ENCODE peak calls at places on chromosomes 1 and 21, in four cellular contexts. C, Y, K and O are unnamed samples.

GRCh38 chr1:107820797-107821196 is 144.2 kb downstream of the VAV3 start:
- DNase-seq in C (no peak), Y (no peak), K (no peak), O (no peak)

GRCh38 chr1:21680918-21681317 is 11.8 kb upstream of the RAP1GAP start:
- DNase-seq in C (no peak), Y (no peak), K (peak; percentile 22), O (no peak)

GRCh38 chr1:2972879-2973575 is 48.2 kb upstream of the ACTRT2 start:
- DNase-seq in C (no peak), Y (no peak), K (no peak), O (peak; percentile 83)

GRCh38 chr1:181135462-181135781 is 46.9 kb downstream of the IER5 start:
- DNase-seq in C (peak; percentile 38), Y (no peak), K (no peak), O (no peak)

GRCh38 chr21:34962586-34963222 is 86.4 kb downstream of the RUNX1 start:
- DNase-seq in C (no peak), Y (no peak), K (no peak), O (no peak)

GRCh38 chr1:209900734-209901133 is 37.3 kb upstream of the SYT14 start:
- DNase-seq in C (no peak), Y (no peak), K (peak; percentile 93), O (no peak)

GRCh38 chr1:85617582-85618237 is 37.1 kb downstream of the CCN1 start:
- DNase-seq in C (no peak), Y (no peak), K (peak; percentile 69), O (no peak)

GRCh38 chr1:180631766-180632325 is at the start of gene XPR1:
- DNase-seq in C (peak; percentile 99), Y (peak; percentile 100), K (peak; percentile 94), O (peak; percentile 98)

GRCh38 chr1:115326419-115326818 is 11.6 kb downstream of the NGF start:
- DNase-seq in C (no peak), Y (no peak), K (no peak), O (no peak)

GRCh38 chr1:159076753-159077656 is at the start of gene AIM2:
- DNase-seq in C (peak; percentile 78), Y (no peak), K (peak; percentile 4), O (no peak)

GRCh38 chr1:91647061-91647460 is 146.4 kb downstream of the CDC7 start:
- DNase-seq in C (no peak), Y (no peak), K (no peak), O (no peak)

GRCh38 chr1:67479146-67479891 is 49.1 kb upstream of the SERBP1 start:
- DNase-seq in C (no peak), Y (no peak), K (peak; percentile 28), O (no peak)

GRCh38 chr1:167249702-167250101 is 29.0 kb downstream of the POU2F1 start:
- DNase-seq in C (no peak), Y (no peak), K (no peak), O (no peak)

GRCh38 chr1:170001266-170001665 is 73.2 kb downstream of the KIFAP3 start:
- DNase-seq in C (no peak), Y (no peak), K (no peak), O (no peak)

GRCh38 chr1:156051011-156051725 is 2.4 kb downstream of the UBQLN4 start:
- DNase-seq in C (no peak), Y (no peak), K (no peak), O (no peak)

GRCh38 chr1:161872506-161872905 is 106.4 kb downstream of the ATF6 start:
- DNase-seq in C (no peak), Y (no peak), K (no peak), O (no peak)

GRCh38 chr1:152001631-152002584 is 8.2 kb upstream of the S100A10 start:
- DNase-seq in C (peak; percentile 82), Y (peak; percentile 76), K (peak; percentile 96), O (peak; percentile 93)

GRCh38 chr1:1173061-1173792 is 453 bp upstream of the TTLL10 start:
- DNase-seq in C (no peak), Y (peak; percentile 1), K (no peak), O (no peak)

GRCh38 chr1:228293393-228293792 is 85.5 kb downstream of the OBSCN start:
- DNase-seq in C (no peak), Y (no peak), K (no peak), O (no peak)

GRCh38 chr1:180130651-180131050 is 24.0 kb upstream of the QSOX1 start:
- DNase-seq in C (no peak), Y (no peak), K (no peak), O (no peak)

GRCh38 chr1:179083533-179083932 is 1.7 kb downstream of the TOR3A start:
- DNase-seq in C (peak; percentile 38), Y (no peak), K (no peak), O (no peak)

GRCh38 chr1:36304521-36304920 is 1.6 kb upstream of the SH3D21 start:
- DNase-seq in C (peak; percentile 32), Y (no peak), K (no peak), O (no peak)

GRCh38 chr1:2112280-2112701 is 62.1 kb downstream of the PRKCZ start:
- DNase-seq in C (no peak), Y (no peak), K (no peak), O (no peak)

DNA sequence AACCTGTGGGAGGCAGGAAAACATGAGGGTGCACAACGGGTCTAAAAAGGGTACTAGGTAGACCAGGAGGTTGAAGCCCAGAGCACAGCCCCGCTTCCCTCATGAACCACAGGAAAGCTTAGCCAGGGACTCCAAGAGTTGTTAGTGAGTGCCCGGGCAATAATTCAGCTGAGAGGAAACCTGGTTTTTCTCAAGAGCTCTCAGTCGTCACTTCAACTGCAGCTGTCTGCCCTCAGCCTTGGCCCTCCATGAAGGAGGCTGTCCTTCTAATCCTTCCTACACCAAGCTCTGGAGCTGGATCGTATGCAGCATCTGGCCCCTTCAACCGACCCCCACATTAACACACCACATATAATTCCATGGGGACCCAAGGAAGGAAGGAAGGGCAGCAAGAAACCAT is 77.0 kb upstream of the BACE2 start:
- DNase-seq in C (no peak), Y (no peak), K (no peak), O (no peak)
- TF ChIP-seq CTCF in C (no peak), Y (no peak), K (no peak), O (no peak)

GRCh38 chr1:24909388-24909898 is 20.6 kb downstream of the RUNX3 start:
- DNase-seq in C (no peak), Y (peak; percentile 79), K (peak; percentile 75), O (no peak)
- TF ChIP-seq CTCF in C (peak; percentile 62), Y (peak; percentile 70), K (peak; percentile 61), O (peak; percentile 53)

GRCh38 chr1:154320882-154321608 is at the start of gene AQP10:
- DNase-seq in C (no peak), Y (no peak), K (no peak), O (no peak)
- TF ChIP-seq CTCF in C (peak; percentile 24), Y (no peak), K (no peak), O (no peak)

GRCh38 chr1:177329871-177330270 is 159.1 kb downstream of the BRINP2 start:
- DNase-seq in C (no peak), Y (no peak), K (no peak), O (no peak)

GRCh38 chr1:177338376-177338775 is 167.6 kb downstream of the BRINP2 start:
- DNase-seq in C (no peak), Y (no peak), K (no peak), O (no peak)

GRCh38 chr1:177340601-177341067 is 169.9 kb downstream of the BRINP2 start:
- DNase-seq in C (no peak), Y (no peak), K (no peak), O (no peak)

GRCh38 chr1:177334276-177334675 is 163.5 kb downstream of the BRINP2 start:
- DNase-seq in C (no peak), Y (no peak), K (no peak), O (no peak)

GRCh38 chr1:177334856-177335255 is 164.1 kb downstream of the BRINP2 start:
- DNase-seq in C (no peak), Y (no peak), K (no peak), O (no peak)
- TF ChIP-seq CTCF in C (no peak), Y (no peak), K (no peak), O (no peak)

GRCh38 chr1:27303509-27303908 is 18.5 kb upstream of the TMEM222 start:
- DNase-seq in C (no peak), Y (no peak), K (no peak), O (no peak)

GRCh38 chr1:27306071-27306470 is 15.9 kb upstream of the TMEM222 start:
- DNase-seq in C (no peak), Y (no peak), K (no peak), O (no peak)

GRCh38 chr1:27302612-27303011 is 19.4 kb upstream of the TMEM222 start:
- DNase-seq in C (no peak), Y (no peak), K (no peak), O (no peak)

GRCh38 chr1:27307851-27308598 is 13.9 kb upstream of the TMEM222 start:
- DNase-seq in C (no peak), Y (peak; percentile 39), K (no peak), O (no peak)

GRCh38 chr1:27306892-27307850 is 14.8 kb upstream of the TMEM222 start:
- DNase-seq in C (no peak), Y (peak; percentile 83), K (no peak), O (no peak)
- TF ChIP-seq CTCF in C (no peak), Y (peak; percentile 30), K (no peak), O (no peak)

GRCh38 chr21:23401278-23401677 is 2206.0 kb downstream of the MRPL39 start:
- DNase-seq in C (no peak), Y (peak; percentile 9), K (no peak), O (no peak)
- TF ChIP-seq CTCF in C (no peak), Y (peak; percentile 54), K (no peak), O (peak; percentile 47)

DNA sequence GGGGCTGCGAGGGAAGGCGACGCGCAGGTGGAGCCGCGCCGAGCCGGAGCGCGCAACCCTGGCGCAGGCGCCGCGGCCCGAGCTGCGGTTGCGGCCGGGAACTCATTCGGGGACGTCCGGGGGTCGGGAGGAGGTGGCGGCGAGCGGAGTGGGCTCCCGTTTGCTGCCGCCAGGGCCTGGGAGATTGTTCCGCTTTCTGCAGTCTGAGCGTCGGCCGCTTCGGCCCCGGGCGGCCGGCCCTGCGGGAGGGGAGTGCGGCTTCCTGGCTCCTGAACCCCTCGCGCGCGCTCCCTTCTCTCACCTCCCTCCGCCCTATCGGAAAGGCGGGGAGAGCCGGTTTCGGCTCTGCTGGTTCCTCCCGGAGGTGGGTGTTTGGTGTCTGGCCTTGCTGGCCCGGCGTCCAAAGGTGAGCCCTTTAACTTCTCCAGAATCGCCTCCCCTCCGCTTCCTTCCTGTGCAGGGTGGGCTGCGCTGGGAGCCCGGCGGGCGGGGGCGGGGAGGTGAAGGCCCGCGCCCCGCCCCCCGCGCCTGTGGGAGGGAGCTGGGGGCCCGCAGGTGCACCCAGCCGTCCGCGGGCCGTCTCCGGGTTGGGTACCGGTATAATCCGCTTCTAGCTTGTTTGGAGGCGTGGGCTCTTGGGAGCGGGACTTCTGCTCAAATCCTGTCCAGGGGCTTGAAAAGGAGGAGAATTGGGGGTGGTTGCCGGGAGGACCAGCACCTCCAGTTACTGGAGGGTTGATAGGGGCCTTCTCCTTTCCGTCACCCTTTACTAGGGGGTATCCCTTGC is 683 bp downstream of the LRRC8D start:
- DNase-seq in C (peak; percentile 88), Y (peak; percentile 89), K (no peak), O (no peak)
- TF ChIP-seq CTCF in C (peak; percentile 25), Y (peak; percentile 11), K (no peak), O (peak; percentile 10)

GRCh38 chr21:45768011-45768740 is 124.7 kb downstream of the PCBP3 start:
- DNase-seq in C (no peak), Y (no peak), K (peak; percentile 57), O (peak; percentile 80)

GRCh38 chr21:45767071-45768006 is 123.8 kb downstream of the PCBP3 start:
- DNase-seq in C (no peak), Y (no peak), K (peak; percentile 41), O (no peak)

GRCh38 chr21:45769239-45769758 is 125.8 kb downstream of the PCBP3 start:
- DNase-seq in C (no peak), Y (no peak), K (no peak), O (no peak)

GRCh38 chr21:45769896-45770295 is 126.4 kb downstream of the PCBP3 start:
- DNase-seq in C (no peak), Y (no peak), K (no peak), O (no peak)

GRCh38 chr21:45768741-45769049 is 125.2 kb downstream of the PCBP3 start:
- DNase-seq in C (no peak), Y (peak; percentile 16), K (no peak), O (no peak)
- TF ChIP-seq CTCF in C (no peak), Y (peak; percentile 8), K (no peak), O (no peak)